ENCODE peak calls at places on chromosomes 12 and 14, in eight cellular contexts. N is A549, V is prostate gland, G is ovary, E is right lobe of liver, T is tibial nerve, M is K562, D is GM12878. R is an unnamed sample. For H3K4me1, the result is how much of the 10 kb centered on the place peaks cover.

GRCh38 chr12:80107221-80107620 is 7.9 kb downstream of the OTOGL start:
- DNase-seq in N (no peak), V (no peak), G (no peak), E (no peak), T (no peak), M (no peak), D (peak), R (no peak)

GRCh38 chr14:34063470-34064164 is 112.7 kb upstream of the EGLN3 start:
- DNase-seq in N (peak), V (no peak), G (no peak), E (peak), T (no peak), M (no peak), D (no peak), R (no peak)

GRCh38 chr14:100305446-100306255 is 593 bp downstream of the SLC25A29 start:
- DNase-seq in N (no peak), V (peak), G (peak), E (peak), T (no peak), M (peak), D (no peak), R (no peak)

GRCh38 chr14:64196668-64197411 is 97.3 kb downstream of the ESR2 start:
- DNase-seq in N (no peak), V (no peak), G (peak), E (peak), T (no peak), M (no peak), D (no peak), R (no peak)

GRCh38 chr12:22118206-22118605 is 72.2 kb downstream of the CMAS start:
- DNase-seq in N (no peak), V (no peak), G (no peak), E (no peak), T (no peak), M (no peak), D (no peak), R (no peak)

GRCh38 chr12:46763230-46763629 is 62.6 kb downstream of the SLC38A4 start:
- DNase-seq in N (no peak), V (no peak), G (no peak), E (no peak), T (no peak), M (no peak), D (no peak), R (no peak)

GRCh38 chr12:9940370-9940769 is 8.2 kb upstream of the CLEC2A start:
- DNase-seq in N (peak), V (no peak), G (no peak), E (no peak), T (no peak), M (no peak), D (no peak), R (no peak)

GRCh38 chr12:29556363-29556762 is 58.9 kb upstream of the OVCH1 start:
- DNase-seq in N (no peak), V (no peak), G (no peak), E (no peak), T (no peak), M (no peak), D (no peak), R (no peak)

GRCh38 chr14:99255621-99256482 is 16.1 kb downstream of the BCL11B start:
- DNase-seq in N (no peak), V (no peak), G (no peak), E (no peak), T (no peak), M (no peak), D (no peak), R (no peak)

GRCh38 chr12:44771485-44771884 is 104.6 kb downstream of the NELL2 start:
- DNase-seq in N (no peak), V (no peak), G (no peak), E (no peak), T (no peak), M (no peak), D (no peak), R (no peak)

GRCh38 chr14:54671537-54671936 is 104.6 kb downstream of the SAMD4A start:
- DNase-seq in N (no peak), V (no peak), G (no peak), E (no peak), T (no peak), M (no peak), D (no peak), R (no peak)
- H3K4me1 ChIP-seq in N (under half), V (under half), G (under half), E (under half), T (under half), M (under half), D (under half), R (under half)

GRCh38 chr12:11746024-11746771 is 96.7 kb downstream of the ETV6 start:
- DNase-seq in N (peak), V (peak), G (no peak), E (no peak), T (no peak), M (no peak), D (peak), R (no peak)

GRCh38 chr12:11741434-11742092 is 92.1 kb downstream of the ETV6 start:
- DNase-seq in N (no peak), V (no peak), G (no peak), E (no peak), T (no peak), M (no peak), D (no peak), R (no peak)

GRCh38 chr12:11743333-11743732 is 93.9 kb downstream of the ETV6 start:
- DNase-seq in N (no peak), V (no peak), G (no peak), E (no peak), T (no peak), M (no peak), D (no peak), R (no peak)

GRCh38 chr12:11745112-11745511 is 95.6 kb downstream of the ETV6 start:
- DNase-seq in N (no peak), V (no peak), G (no peak), E (no peak), T (no peak), M (no peak), D (no peak), R (no peak)

GRCh38 chr12:11743748-11744147 is 94.3 kb downstream of the ETV6 start:
- DNase-seq in N (no peak), V (no peak), G (no peak), E (no peak), T (no peak), M (no peak), D (no peak), R (no peak)
- TF ChIP-seq POLR2A in N (no peak), V (no peak), G (no peak), E (no peak), T (no peak), M (no peak), D (no peak), R (no peak)

GRCh38 chr12:117067016-117067415 is 32.2 kb downstream of the TESC start:
- DNase-seq in N (no peak), V (peak), G (no peak), E (no peak), T (no peak), M (no peak), D (no peak), R (no peak)

GRCh38 chr12:117061555-117062079 is 37.6 kb downstream of the TESC start:
- DNase-seq in N (no peak), V (no peak), G (no peak), E (no peak), T (no peak), M (no peak), D (no peak), R (no peak)

GRCh38 chr12:117063162-117063911 is 35.9 kb downstream of the TESC start:
- DNase-seq in N (no peak), V (no peak), G (no peak), E (no peak), T (no peak), M (no peak), D (peak), R (no peak)

GRCh38 chr12:117064596-117064995 is 34.6 kb downstream of the TESC start:
- DNase-seq in N (no peak), V (no peak), G (no peak), E (no peak), T (no peak), M (no peak), D (no peak), R (no peak)

DNA sequence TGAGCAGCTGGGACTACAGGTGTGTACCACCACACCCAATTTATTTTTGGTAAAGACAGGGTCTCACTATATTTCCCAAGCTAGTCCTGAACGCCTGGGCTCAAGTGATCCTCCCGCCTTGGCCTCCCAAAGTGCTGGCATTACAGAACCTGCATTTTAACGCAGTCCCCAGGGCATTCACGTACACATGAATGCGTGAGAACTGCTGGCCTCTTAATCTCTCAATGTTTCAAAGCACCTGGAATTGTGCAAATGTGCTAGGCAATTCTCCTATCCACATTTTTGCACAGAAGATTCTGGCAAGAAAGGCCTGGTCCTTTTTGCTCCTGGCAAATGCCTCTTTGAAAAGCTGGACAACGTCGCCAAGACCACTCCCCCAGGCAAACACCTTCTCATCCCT is 35.2 kb downstream of the TESC start:
- DNase-seq in N (no peak), V (no peak), G (no peak), E (no peak), T (no peak), M (no peak), D (no peak), R (no peak)
- H3K4me1 ChIP-seq in N (under half), V (under half), G (under half), E (under half), T (under half), M (under half), D (under half), R (under half)

DNA sequence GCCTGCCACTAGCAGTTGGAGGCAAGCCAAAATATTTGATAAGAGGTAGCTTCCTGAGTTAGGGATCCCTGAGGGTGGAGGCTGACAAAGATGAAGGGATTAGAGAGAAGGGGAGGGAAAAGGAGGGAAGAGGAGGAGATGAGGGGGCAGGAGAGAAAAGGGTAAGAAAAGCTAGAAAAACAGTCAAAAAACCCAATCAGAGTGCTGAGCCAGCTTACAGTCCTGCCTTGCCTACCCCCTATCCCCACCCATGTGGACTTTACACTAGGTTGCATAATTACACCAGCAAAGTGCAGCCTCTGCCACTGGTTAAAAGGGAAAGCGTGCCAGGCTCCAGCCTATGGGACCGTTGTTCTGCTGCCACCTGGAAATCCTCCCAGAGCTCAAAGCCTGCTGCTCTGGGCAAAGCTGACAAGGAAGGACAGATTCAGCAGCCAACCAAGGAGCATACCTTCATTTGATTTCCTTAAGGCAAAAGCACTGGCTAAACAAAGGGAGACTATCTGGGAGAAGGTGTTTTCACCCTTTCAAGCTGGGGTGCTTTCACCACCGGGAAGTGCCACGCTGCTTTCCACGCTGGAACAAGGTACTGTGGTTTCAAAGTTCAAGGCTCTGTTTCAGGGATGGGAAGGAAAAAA is 3.9 kb upstream of the NUMB start:
- DNase-seq in N (peak), V (peak), G (peak), E (peak), T (no peak), M (peak), D (no peak), R (peak)
- TF ChIP-seq POLR2A in N (no peak), V (no peak), G (no peak), E (peak), T (no peak), M (no peak), D (no peak), R (no peak)

GRCh38 chr12:121898287-121898686 is 9.7 kb downstream of the PSMD9 start:
- DNase-seq in N (no peak), V (no peak), G (no peak), E (no peak), T (no peak), M (no peak), D (no peak), R (no peak)
- H3K4me1 ChIP-seq in N (under half), V (under half), G (under half), E (under half), T (under half), M (under half), D (under half), R (under half)